ENCODE peak calls at places on chromosomes 6 and 20, in eight cellular contexts. E is fibroblast of lung; T is naive thymus-derived CD4-positive, alpha-beta T cell; D is esophagus muscularis mucosa; I is left ventricle myocardium inferior; S is neuronal stem cell; W is Caco-2; H is IMR-90. X is an unnamed sample. For H3K36me3 and H3K27me3, the result is how much of the 10 kb centered on the place peaks cover.

GRCh38 chr20:44398303-44398702 is 42.8 kb downstream of the HNF4A start:
- DNase-seq in D (no peak), S (no peak), H (peak), I (no peak), T (no peak), E (peak), W (no peak), X (no peak)

GRCh38 chr6:30654798-30655742 is 8.1 kb downstream of the C6orf136 start:
- DNase-seq in W (no peak), E (peak), H (no peak), S (no peak), T (no peak), D (no peak), I (no peak), X (no peak)

GRCh38 chr20:44738779-44739477 is 6.7 kb upstream of the KCNK15 start:
- DNase-seq in E (peak), I (no peak), D (no peak), S (peak), W (peak), T (peak), H (peak), X (no peak)

GRCh38 chr6:38215651-38216319 is 396.3 kb downstream of the ZFAND3 start:
- DNase-seq in S (no peak), T (no peak), D (peak), E (no peak), W (no peak), I (no peak), H (no peak), X (no peak)

GRCh38 chr6:44452725-44453124 is 65.2 kb downstream of the CDC5L start:
- DNase-seq in I (no peak), S (no peak), D (no peak), H (peak), E (peak), W (no peak), T (no peak), X (no peak)

GRCh38 chr6:34953084-34954025 is 64.3 kb downstream of the ANKS1A start:
- DNase-seq in S (no peak), E (peak), D (no peak), T (no peak), H (peak), I (no peak), W (peak), X (no peak)

GRCh38 chr6:147170269-147170668 is 33.9 kb upstream of the STXBP5 start:
- DNase-seq in T (no peak), I (no peak), H (peak), D (no peak), S (no peak), E (peak), W (no peak), X (no peak)

GRCh38 chr20:9211016-9211760 is 142.3 kb downstream of the PLCB4 start:
- DNase-seq in D (peak), S (no peak), E (no peak), T (no peak), H (no peak), W (peak), I (no peak), X (no peak)

GRCh38 chr20:11766961-11767360 is 150.7 kb upstream of the BTBD3 start:
- DNase-seq in W (no peak), I (no peak), D (no peak), S (no peak), H (peak), T (no peak), E (peak), X (no peak)

GRCh38 chr6:38492031-38492430 is 147.7 kb downstream of the BTBD9 start:
- DNase-seq in I (no peak), W (no peak), T (no peak), S (no peak), D (no peak), E (no peak), H (no peak), X (no peak)

GRCh38 chr6:40322336-40322735 is 264.8 kb downstream of the LRFN2 start:
- DNase-seq in S (no peak), H (no peak), W (no peak), E (no peak), D (no peak), I (no peak), T (no peak), X (no peak)

GRCh38 chr6:142786476-142786875 is 158.5 kb downstream of the HIVEP2 start:
- DNase-seq in I (no peak), D (no peak), T (no peak), E (peak), S (no peak), H (peak), W (no peak), X (no peak)

GRCh38 chr6:35409245-35409644 is 42.9 kb upstream of the FANCE start:
- DNase-seq in T (no peak), E (no peak), D (no peak), S (no peak), H (no peak), I (no peak), W (no peak), X (no peak)

GRCh38 chr6:131950767-131951575 is at the start of gene CCN2:
- DNase-seq in S (peak), W (peak), H (peak), T (no peak), E (peak), I (peak), D (peak), X (peak)

GRCh38 chr6:148518371-148519156 is 175.9 kb downstream of the SASH1 start:
- DNase-seq in T (no peak), D (no peak), I (peak), H (no peak), W (no peak), S (no peak), E (no peak), X (peak)

GRCh38 chr6:118553132-118553531 is 5.0 kb downstream of the PLN start:
- DNase-seq in D (no peak), S (no peak), H (no peak), T (no peak), E (no peak), I (no peak), W (no peak), X (no peak)

GRCh38 chr6:43951756-43952675 is 175.2 kb downstream of the MRPL14 start:
- DNase-seq in D (no peak), W (no peak), I (no peak), S (no peak), T (no peak), E (no peak), H (no peak), X (no peak)

GRCh38 chr20:13865825-13866351 is 81.1 kb downstream of the NDUFAF5 start:
- DNase-seq in E (peak), I (no peak), W (no peak), S (no peak), H (no peak), D (peak), T (no peak), X (no peak)

GRCh38 chr6:118523216-118523615 is 24.9 kb upstream of the PLN start:
- DNase-seq in T (no peak), D (no peak), E (no peak), H (no peak), I (no peak), W (no peak), S (no peak), X (no peak)

GRCh38 chr20:46056970-46057855 is 28.2 kb downstream of the SLC12A5 start:
- DNase-seq in E (peak), T (no peak), H (peak), S (peak), I (peak), W (no peak), D (peak), X (peak)

GRCh38 chr6:158557927-158558326 is 2.0 kb upstream of the TMEM181 start:
- DNase-seq in D (no peak), I (no peak), E (no peak), W (no peak), S (no peak), T (no peak), H (no peak), X (no peak)

GRCh38 chr6:39421383-39422225 is 99.1 kb upstream of the KCNK16 start:
- DNase-seq in S (no peak), T (no peak), D (peak), H (no peak), W (no peak), E (no peak), I (no peak), X (no peak)

GRCh38 chr6:154721460-154721859 is 11.8 kb upstream of the SCAF8 start:
- DNase-seq in H (peak), E (peak), S (no peak), W (no peak), I (no peak), T (no peak), D (no peak), X (no peak)

GRCh38 chr20:44581515-44581914 is 864 bp upstream of the PKIG start:
- DNase-seq in S (no peak), D (no peak), T (no peak), H (no peak), I (no peak), W (no peak), E (no peak), X (no peak)

GRCh38 chr6:73131706-73132105 is 93.6 kb downstream of the KHDC1L start:
- DNase-seq in H (peak), D (no peak), W (no peak), T (no peak), E (peak), I (no peak), S (no peak), X (no peak)

DNA sequence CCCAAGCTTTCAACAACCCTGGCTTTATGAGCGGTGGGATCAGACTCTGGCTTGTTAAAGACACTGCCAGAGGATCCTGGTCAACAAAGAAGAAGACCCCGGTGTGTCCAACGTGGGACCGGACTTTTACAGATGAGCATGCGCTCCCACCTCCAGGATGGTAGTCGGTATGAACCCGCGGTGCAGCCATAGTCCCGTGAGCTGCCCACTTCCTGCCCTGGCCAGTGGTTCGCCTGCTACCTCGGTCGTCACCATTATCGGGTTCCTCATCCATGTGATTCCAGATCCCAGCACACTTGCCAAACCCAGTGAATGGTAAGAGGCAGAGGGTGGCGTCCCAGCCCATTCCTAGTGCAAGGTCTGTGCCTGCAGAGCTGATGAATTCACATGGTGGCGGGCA is 112.7 kb downstream of the AGPAT4 start:
- DNase-seq in E (no peak), W (no peak), I (no peak), D (no peak), S (no peak), H (no peak), T (no peak), X (no peak)
- H3K36me3 ChIP-seq in E (under half), W (under half), I (under half), D (under half), S (half or more), H (under half), T (under half), X (under half)

DNA sequence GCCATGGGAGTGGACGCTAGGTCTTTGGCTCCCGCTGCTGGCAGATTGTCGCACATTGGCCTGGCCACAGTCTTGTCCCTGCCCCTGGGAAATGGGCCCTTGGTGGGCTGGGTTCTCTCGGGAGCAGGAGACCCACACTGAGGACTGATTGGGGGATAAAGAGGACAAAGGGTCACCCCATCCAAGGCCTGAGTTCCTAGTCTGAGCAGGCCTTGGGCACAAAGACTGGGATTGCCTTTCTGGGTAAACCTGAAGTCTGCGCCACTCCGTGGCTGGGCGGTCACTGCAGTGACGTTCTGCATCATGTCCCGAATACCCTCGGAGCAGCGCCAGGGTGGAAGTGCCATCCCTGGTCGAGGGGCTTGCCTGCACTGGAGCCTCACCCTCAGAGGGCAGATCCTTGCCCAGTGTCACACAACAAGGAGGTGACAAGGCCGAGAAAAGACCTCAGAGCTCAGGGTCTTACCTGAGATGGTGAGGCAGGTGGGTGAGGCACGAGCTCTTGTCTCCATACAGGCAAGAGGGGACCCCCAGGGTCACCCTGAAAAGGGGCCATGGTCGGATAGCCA is 36.1 kb upstream of the ZBP1 start:
- DNase-seq in H (no peak), S (no peak), W (peak), D (peak), T (no peak), I (no peak), E (no peak), X (no peak)
- H3K27me3 ChIP-seq in H (under half), S (under half), W (under half), D (under half), T (under half), I (under half), E (under half), X (under half)

DNA sequence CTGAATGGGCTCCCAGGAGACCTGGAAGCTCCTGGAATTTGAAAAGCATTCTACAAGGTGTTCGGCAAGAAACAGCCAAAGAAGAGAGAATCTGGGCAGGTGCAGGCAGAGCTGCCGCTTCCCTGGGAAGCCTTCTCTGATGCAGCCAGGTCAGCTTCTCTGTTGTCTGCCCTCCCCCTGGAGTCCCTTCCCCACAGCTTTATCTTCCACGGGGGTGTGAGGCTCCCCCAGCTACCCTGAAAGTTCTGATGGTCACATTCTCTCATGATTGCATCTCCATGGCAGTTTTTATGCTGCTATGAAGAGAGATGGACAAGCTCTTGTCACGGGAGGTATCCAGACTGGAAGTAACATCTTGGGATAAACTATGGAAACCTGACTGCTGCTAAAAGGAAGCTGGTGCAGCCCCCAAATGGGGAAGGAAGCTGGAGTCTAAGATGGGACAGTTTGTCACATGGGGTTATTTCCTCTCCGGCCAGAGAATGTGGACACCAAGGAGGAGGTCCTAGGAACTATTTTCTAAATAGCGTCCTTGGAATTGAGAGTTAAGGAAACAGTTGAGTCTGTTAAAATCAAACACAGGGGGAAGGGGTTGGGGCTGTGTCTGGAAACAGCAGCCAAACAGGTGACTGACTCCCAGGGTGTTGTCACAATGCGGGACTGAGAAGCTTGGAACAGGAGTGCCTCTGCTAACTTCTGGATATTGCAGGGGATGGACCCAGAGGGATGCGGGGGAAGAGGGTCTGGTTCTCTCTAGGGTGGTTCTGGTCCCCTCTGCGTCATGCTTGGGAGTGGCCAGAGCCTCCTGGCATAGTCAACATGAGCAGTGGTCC is 91.1 kb downstream of the ASXL1 start:
- DNase-seq in H (no peak), D (no peak), T (no peak), W (no peak), I (no peak), S (no peak), E (no peak), X (no peak)
- H3K36me3 ChIP-seq in H (half or more), D (half or more), T (half or more), W (under half), I (under half), S (half or more), E (under half), X (under half)

GRCh38 chr20:52937701-52938100 is 34.5 kb upstream of the TSHZ2 start:
- DNase-seq in D (no peak), T (no peak), W (peak), S (no peak), E (peak), I (no peak), H (no peak), X (no peak)
- H3K27me3 ChIP-seq in D (under half), T (under half), W (under half), S (under half), E (under half), I (under half), H (under half), X (under half)

GRCh38 chr6:7879043-7879442 is 31.5 kb downstream of the TXNDC5 start:
- DNase-seq in H (no peak), S (no peak), T (no peak), I (no peak), E (no peak), D (no peak), W (no peak), X (no peak)

GRCh38 chr6:7879980-7880717 is 30.4 kb downstream of the TXNDC5 start:
- DNase-seq in I (no peak), W (no peak), T (no peak), H (no peak), D (no peak), S (no peak), E (no peak), X (no peak)

GRCh38 chr6:7879579-7879978 is 31.0 kb downstream of the TXNDC5 start:
- DNase-seq in H (no peak), W (no peak), I (no peak), S (no peak), D (no peak), T (no peak), E (no peak), X (no peak)

GRCh38 chr6:7881765-7882500 is 28.7 kb downstream of the TXNDC5 start:
- DNase-seq in S (no peak), I (no peak), H (no peak), D (no peak), T (no peak), E (no peak), W (no peak), X (no peak)

DNA sequence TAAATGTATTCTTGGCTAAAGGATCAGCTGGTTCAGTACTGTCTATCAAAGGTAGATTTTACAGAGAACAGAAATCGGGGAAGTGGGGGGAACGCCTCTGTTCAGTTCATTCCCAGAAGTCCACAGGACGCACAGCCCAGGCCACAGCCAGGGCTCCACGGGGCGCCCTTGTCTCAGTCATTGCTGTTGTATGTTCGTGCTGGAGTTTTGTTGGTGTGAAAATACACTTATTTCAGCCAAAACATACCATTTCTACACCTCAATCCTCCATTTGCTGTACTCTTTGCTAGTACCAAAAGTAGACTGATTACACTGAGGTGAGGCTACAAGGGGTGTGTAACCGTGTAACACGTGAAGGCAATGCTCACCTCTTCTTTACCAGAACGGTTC is 29.9 kb downstream of the TXNDC5 start:
- DNase-seq in D (no peak), W (no peak), T (no peak), S (no peak), H (no peak), E (no peak), I (no peak), X (no peak)
- H3K36me3 ChIP-seq in D (half or more), W (under half), T (under half), S (half or more), H (under half), E (under half), I (half or more), X (half or more)

GRCh38 chr20:672975-673604 is 2.5 kb downstream of the SCRT2 start:
- DNase-seq in I (no peak), W (no peak), S (no peak), H (no peak), E (no peak), D (no peak), T (no peak), X (no peak)
- H3K27me3 ChIP-seq in I (half or more), W (under half), S (under half), H (half or more), E (half or more), D (half or more), T (under half), X (under half)

GRCh38 chr20:62898093-62898964 is 28.0 kb downstream of the DIDO1 start:
- DNase-seq in I (no peak), H (no peak), D (no peak), E (no peak), W (no peak), S (no peak), T (no peak), X (no peak)

GRCh38 chr20:62898970-62899632 is 27.2 kb downstream of the DIDO1 start:
- DNase-seq in E (no peak), S (no peak), D (no peak), I (no peak), W (no peak), T (no peak), H (no peak), X (no peak)

GRCh38 chr20:62899633-62900051 is 26.7 kb downstream of the DIDO1 start:
- DNase-seq in I (no peak), H (no peak), E (no peak), D (no peak), S (no peak), W (no peak), T (no peak), X (no peak)

GRCh38 chr20:62896526-62896925 is 29.8 kb downstream of the DIDO1 start:
- DNase-seq in S (no peak), D (no peak), W (no peak), I (peak), T (no peak), E (no peak), H (no peak), X (no peak)

DNA sequence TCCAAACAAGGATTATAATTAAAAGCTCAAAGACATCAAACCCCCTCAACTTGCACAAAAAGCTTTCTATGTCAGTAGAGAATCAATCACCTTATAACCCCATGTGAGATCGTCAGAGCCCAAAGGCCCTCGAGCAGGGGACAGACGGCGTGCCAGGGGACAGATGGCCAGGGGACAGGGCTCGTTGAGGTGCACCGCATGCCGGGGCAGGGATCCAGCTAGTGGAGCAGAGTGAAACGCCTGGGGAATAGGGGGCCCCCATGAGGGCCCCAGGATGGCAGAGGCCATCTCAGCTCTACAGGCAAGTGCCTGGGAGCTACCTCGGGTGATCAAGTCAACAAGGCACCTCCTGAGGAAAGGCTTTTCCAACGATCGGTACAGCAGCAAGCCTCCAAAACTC is 28.6 kb downstream of the DIDO1 start:
- DNase-seq in T (no peak), S (no peak), E (no peak), D (no peak), H (no peak), W (no peak), I (peak), X (no peak)
- H3K36me3 ChIP-seq in T (half or more), S (half or more), E (under half), D (half or more), H (under half), W (under half), I (half or more), X (under half)

DNA sequence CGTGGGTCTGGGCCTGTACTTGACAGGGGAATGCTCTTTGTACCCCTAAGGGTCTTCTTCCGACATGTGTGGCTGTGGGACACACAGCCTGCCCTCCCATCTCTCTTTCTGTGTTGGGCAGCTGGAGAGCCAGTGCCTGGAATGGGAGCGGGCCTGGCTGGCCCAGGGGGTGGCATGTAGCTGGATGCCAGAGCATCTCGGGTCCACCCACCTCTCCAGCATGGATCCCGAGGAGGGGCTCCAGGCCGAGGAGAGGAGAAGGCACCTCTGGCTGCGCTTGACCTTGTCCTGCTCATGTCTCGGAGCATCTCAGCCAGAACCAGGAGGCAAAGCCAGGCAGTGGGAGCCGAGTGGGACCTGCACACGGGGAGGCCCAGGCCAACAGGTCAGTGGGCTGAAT is 16.0 kb downstream of the CDH4 start:
- DNase-seq in T (no peak), D (no peak), S (no peak), E (no peak), W (no peak), H (no peak), I (no peak), X (no peak)
- H3K27me3 ChIP-seq in T (under half), D (under half), S (under half), E (under half), W (under half), H (under half), I (half or more), X (under half)

X was measured in psoas muscle.